ENCODE peak calls at places on chromosomes 11 and 22, in eight cellular contexts. I is fibroblast of pulmonary artery, L is AML-193, U is ovary, G is nucleus accumbens, E is NCI-H2081, M is amygdala, Q is lower lobe of right lung. F is an unnamed sample.

GRCh38 chr11:26247340-26247739 is 84.6 kb upstream of the ANO3 start:
- DNase-seq in I (peak), L (no peak), U (no peak), G (no peak), E (no peak), M (no peak), Q (no peak), F (no peak)

GRCh38 chr11:65718964-65719492 is 1.6 kb downstream of the RNASEH2C start:
- DNase-seq in I (peak), L (no peak), U (peak), G (no peak), E (no peak), M (no peak), Q (no peak), F (no peak)

GRCh38 chr11:123219066-123219697 is 24.1 kb upstream of the CLMP start:
- DNase-seq in I (no peak), L (no peak), U (no peak), G (no peak), E (no peak), M (no peak), Q (no peak), F (no peak)

GRCh38 chr22:48393041-48393370 is 1434.7 kb downstream of the BRD1 start:
- DNase-seq in I (no peak), L (no peak), U (no peak), G (no peak), E (no peak), M (no peak), Q (no peak), F (no peak)

GRCh38 chr22:37633693-37634504 is 5.6 kb upstream of the SH3BP1 start:
- DNase-seq in I (peak), L (peak), U (peak), G (peak), E (peak), M (peak), Q (peak), F (no peak)

GRCh38 chr22:37636186-37636948 is 3.1 kb upstream of the SH3BP1 start:
- DNase-seq in I (peak), L (peak), U (no peak), G (no peak), E (no peak), M (no peak), Q (no peak), F (no peak)

GRCh38 chr11:91299980-91300379 is 924.6 kb upstream of the FAT3 start:
- DNase-seq in I (peak), L (no peak), U (no peak), G (no peak), E (no peak), M (no peak), Q (no peak), F (no peak)

GRCh38 chr11:33936745-33937612 is 45.1 kb upstream of the LMO2 start:
- DNase-seq in I (peak), L (peak), U (peak), G (no peak), E (no peak), M (no peak), Q (no peak), F (no peak)

GRCh38 chr11:63745304-63746170 is 23.0 kb downstream of the ZFTA start:
- DNase-seq in I (peak), L (peak), U (no peak), G (no peak), E (no peak), M (no peak), Q (no peak), F (no peak)

GRCh38 chr11:116712428-116712827 is 60.4 kb downstream of the BUD13 start:
- DNase-seq in I (no peak), L (no peak), U (no peak), G (no peak), E (no peak), M (no peak), Q (no peak), F (no peak)

GRCh38 chr11:119863811-119864601 is 135.0 kb upstream of the NECTIN1 start:
- DNase-seq in I (no peak), L (no peak), U (no peak), G (no peak), E (no peak), M (no peak), Q (no peak), F (no peak)

F was measured in caudate nucleus.